ENCODE peak calls at places on chromosomes 16 and 17, in four cellular contexts. One of them, this sample, is unnamed.

GRCh38 chr16:51146256-51146924 is 4.7 kb downstream of the SALL1 start:
- DNase-seq in K562: no peak
- DNase-seq in HepG2: no peak
- DNase-seq in Panc1: no peak
- DNase-seq in this sample: no peak

GRCh38 chr16:55661842-55662479 is 6.2 kb downstream of the SLC6A2 start:
- DNase-seq in K562: no peak
- DNase-seq in Panc1: no peak
- DNase-seq in HepG2: no peak
- DNase-seq in this sample: no peak

GRCh38 chr16:89345663-89346150 is 128.2 kb downstream of the ZNF778 start:
- DNase-seq in K562: no peak
- DNase-seq in Panc1: no peak
- DNase-seq in HepG2: peak; percentile 81
- DNase-seq in this sample: no peak

GRCh38 chr17:41618341-41619161 is 5.8 kb downstream of the KRT17 start:
- DNase-seq in HepG2: no peak
- DNase-seq in K562: no peak
- DNase-seq in Panc1: no peak
- DNase-seq in this sample: no peak

GRCh38 chr17:43956222-43956621 is 2.5 kb upstream of the PYY start:
- DNase-seq in K562: no peak
- DNase-seq in Panc1: no peak
- DNase-seq in HepG2: no peak
- DNase-seq in this sample: no peak

GRCh38 chr17:76643553-76644148 is at the start of gene ST6GALNAC1:
- DNase-seq in K562: peak; percentile 70
- DNase-seq in HepG2: no peak
- DNase-seq in Panc1: no peak
- DNase-seq in this sample: no peak

GRCh38 chr17:16122697-16123434 is 92.5 kb downstream of the NCOR1 start:
- DNase-seq in HepG2: no peak
- DNase-seq in Panc1: no peak
- DNase-seq in K562: no peak
- DNase-seq in this sample: no peak

GRCh38 chr17:66466933-66467367 is 164.5 kb downstream of the PRKCA start:
- DNase-seq in HepG2: peak; percentile 92
- DNase-seq in Panc1: peak; percentile 93
- DNase-seq in K562: peak; percentile 36
- DNase-seq in this sample: peak; percentile 92

GRCh38 chr16:28260193-28260592 is 32.1 kb upstream of the SBK1 start:
- DNase-seq in HepG2: no peak
- DNase-seq in K562: no peak
- DNase-seq in Panc1: no peak
- DNase-seq in this sample: no peak

GRCh38 chr17:69447726-69448125 is 33.2 kb downstream of the MAP2K6 start:
- DNase-seq in Panc1: no peak
- DNase-seq in HepG2: no peak
- DNase-seq in K562: no peak
- DNase-seq in this sample: no peak

GRCh38 chr17:69857412-69857835 is 217.6 kb upstream of the KCNJ16 start:
- DNase-seq in HepG2: no peak
- DNase-seq in K562: peak; percentile 46
- DNase-seq in Panc1: peak; percentile 38
- DNase-seq in this sample: peak; percentile 8

GRCh38 chr17:42647778-42648177 is 11.3 kb upstream of the TUBG2 start:
- DNase-seq in Panc1: no peak
- DNase-seq in HepG2: no peak
- DNase-seq in K562: no peak
- DNase-seq in this sample: no peak

GRCh38 chr16:11497329-11497805 is 89.4 kb downstream of the LITAF start:
- DNase-seq in K562: no peak
- DNase-seq in HepG2: peak; percentile 66
- DNase-seq in Panc1: peak; percentile 70
- DNase-seq in this sample: peak; percentile 85

GRCh38 chr17:55402374-55402773 is 19.3 kb downstream of the MMD start:
- DNase-seq in K562: peak; percentile 20
- DNase-seq in HepG2: no peak
- DNase-seq in Panc1: no peak
- DNase-seq in this sample: peak; percentile 6

DNA sequence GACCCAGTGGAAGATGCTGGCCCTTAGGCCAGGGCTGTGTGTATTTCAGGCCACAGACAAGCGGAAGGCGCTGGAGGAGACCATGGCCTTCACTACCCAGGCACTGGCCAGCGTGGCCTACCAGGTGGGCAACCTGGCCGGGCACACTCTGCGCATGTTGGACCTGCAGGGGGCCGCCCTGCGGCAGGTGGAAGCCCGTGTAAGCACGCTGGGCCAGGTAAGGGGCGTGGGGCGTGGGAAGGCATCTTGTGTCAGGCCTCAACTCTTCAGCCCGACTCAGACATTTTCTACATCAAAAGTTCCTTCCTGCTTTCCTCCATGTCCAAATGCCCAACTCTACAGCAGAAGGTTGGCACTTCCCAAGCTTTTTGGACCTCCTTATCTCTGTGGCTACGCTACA is 6.0 kb downstream of the ABI3 start:
- DNase-seq in K562: no peak
- DNase-seq in HepG2: no peak
- DNase-seq in Panc1: no peak
- DNase-seq in this sample: no peak
- TF ChIP-seq TCF7L2 in K562: no peak
- TF ChIP-seq TCF7L2 in HepG2: no peak
- TF ChIP-seq TCF7L2 in Panc1: no peak
- TF ChIP-seq TCF7L2 in this sample: no peak

GRCh38 chr16:4679854-4680636 is 13.3 kb upstream of the NUDT16L1 start:
- DNase-seq in Panc1: no peak
- DNase-seq in HepG2: no peak
- DNase-seq in K562: no peak
- DNase-seq in this sample: no peak
- TF ChIP-seq TCF7L2 in Panc1: no peak
- TF ChIP-seq TCF7L2 in HepG2: no peak
- TF ChIP-seq TCF7L2 in K562: no peak
- TF ChIP-seq TCF7L2 in this sample: no peak

DNA sequence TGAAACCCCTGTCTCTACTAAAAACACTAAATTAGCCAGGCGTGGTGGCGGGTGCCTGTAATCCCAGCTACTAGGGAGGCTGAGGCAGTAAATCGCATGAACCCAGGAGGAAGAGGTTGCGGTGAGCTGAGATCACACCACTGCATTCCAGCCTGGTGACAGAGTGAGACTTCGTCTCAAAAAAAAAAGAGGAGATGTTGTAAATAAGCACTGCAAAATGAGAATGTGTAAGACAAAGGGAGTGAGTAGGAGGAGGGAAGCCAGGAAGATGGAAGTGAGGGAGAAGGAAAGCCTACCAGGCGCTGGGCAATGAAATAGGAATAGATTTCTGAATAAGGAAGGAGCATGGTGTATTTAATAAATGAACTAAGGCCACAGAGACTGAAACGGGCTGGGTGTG is 8.7 kb upstream of the PRPF8 start:
- DNase-seq in HepG2: no peak
- DNase-seq in Panc1: no peak
- DNase-seq in K562: no peak
- DNase-seq in this sample: no peak
- TF ChIP-seq TCF7L2 in HepG2: no peak
- TF ChIP-seq TCF7L2 in Panc1: no peak
- TF ChIP-seq TCF7L2 in K562: no peak
- TF ChIP-seq TCF7L2 in this sample: no peak

GRCh38 chr16:69105501-69106361 is at the start of gene HAS3:
- DNase-seq in K562: peak; percentile 83
- DNase-seq in HepG2: peak; percentile 34
- DNase-seq in Panc1: peak; percentile 42
- DNase-seq in this sample: peak; percentile 69
- TF ChIP-seq TCF7L2 in K562: no peak
- TF ChIP-seq TCF7L2 in HepG2: no peak
- TF ChIP-seq TCF7L2 in Panc1: no peak
- TF ChIP-seq TCF7L2 in this sample: no peak

GRCh38 chr16:31706925-31707324 is 166.7 kb upstream of the ZNF267 start:
- DNase-seq in HepG2: no peak
- DNase-seq in Panc1: no peak
- DNase-seq in K562: no peak
- DNase-seq in this sample: no peak

GRCh38 chr16:31707743-31708335 is 165.8 kb upstream of the ZNF267 start:
- DNase-seq in HepG2: no peak
- DNase-seq in K562: peak; percentile 5
- DNase-seq in Panc1: no peak
- DNase-seq in this sample: no peak

GRCh38 chr16:31709181-31709580 is 164.4 kb upstream of the ZNF267 start:
- DNase-seq in Panc1: no peak
- DNase-seq in HepG2: no peak
- DNase-seq in K562: peak; percentile 5
- DNase-seq in this sample: no peak

GRCh38 chr16:31710134-31710533 is 163.5 kb upstream of the ZNF267 start:
- DNase-seq in Panc1: no peak
- DNase-seq in K562: no peak
- DNase-seq in HepG2: no peak
- DNase-seq in this sample: no peak

DNA sequence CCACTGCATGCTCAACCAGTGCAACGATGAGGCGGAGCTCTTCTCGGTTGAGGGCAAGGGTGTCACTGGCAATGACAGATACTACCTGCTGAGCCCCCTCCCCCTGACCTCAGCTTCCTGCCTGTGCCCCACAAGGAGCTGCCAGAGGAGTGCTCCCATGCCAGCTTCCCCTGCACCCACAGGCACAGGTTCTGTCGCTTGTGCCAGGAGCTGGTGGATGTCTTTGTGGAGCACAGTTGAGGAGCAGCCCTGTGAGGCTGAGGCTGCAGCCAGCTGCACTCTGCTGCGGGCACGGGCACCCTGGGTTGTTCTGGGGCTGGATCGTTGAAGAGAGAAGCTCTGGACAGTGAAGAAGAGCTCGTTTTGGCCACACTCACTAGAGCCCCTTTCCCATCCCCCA is 165.3 kb upstream of the ZNF267 start:
- DNase-seq in HepG2: no peak
- DNase-seq in K562: peak; percentile 2
- DNase-seq in Panc1: no peak
- DNase-seq in this sample: no peak
- TF ChIP-seq TCF7L2 in HepG2: no peak
- TF ChIP-seq TCF7L2 in K562: no peak
- TF ChIP-seq TCF7L2 in Panc1: no peak
- TF ChIP-seq TCF7L2 in this sample: no peak

GRCh38 chr17:27754549-27754948 is 45.8 kb downstream of the NOS2 start:
- DNase-seq in HepG2: no peak
- DNase-seq in Panc1: no peak
- DNase-seq in K562: no peak
- DNase-seq in this sample: no peak
- TF ChIP-seq TCF7L2 in HepG2: no peak
- TF ChIP-seq TCF7L2 in Panc1: no peak
- TF ChIP-seq TCF7L2 in K562: no peak
- TF ChIP-seq TCF7L2 in this sample: no peak

DNA sequence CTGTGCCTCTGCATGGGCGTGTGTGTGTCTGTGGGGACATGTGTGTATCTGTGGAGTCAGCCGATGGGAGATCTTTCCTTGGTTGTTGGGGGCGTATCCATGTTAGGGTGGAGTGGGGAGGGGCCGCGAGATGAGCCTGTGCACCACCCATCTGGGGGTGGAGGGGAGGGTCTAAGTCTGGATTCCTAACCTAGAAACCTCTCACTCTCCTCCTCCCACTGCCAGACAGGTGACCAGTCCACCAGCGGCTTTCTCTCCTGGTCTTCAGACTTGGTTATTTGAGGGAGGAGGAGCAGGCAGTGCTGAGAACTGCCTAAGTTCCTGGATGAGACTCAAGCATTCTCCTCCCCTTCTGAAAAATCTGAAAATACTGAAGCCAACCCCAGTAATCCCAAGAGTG is 881 bp upstream of the NEUROD2 start:
- DNase-seq in HepG2: no peak
- DNase-seq in Panc1: no peak
- DNase-seq in K562: peak; percentile 55
- DNase-seq in this sample: no peak
- TF ChIP-seq TCF7L2 in HepG2: no peak
- TF ChIP-seq TCF7L2 in Panc1: no peak
- TF ChIP-seq TCF7L2 in K562: no peak
- TF ChIP-seq TCF7L2 in this sample: no peak

DNA sequence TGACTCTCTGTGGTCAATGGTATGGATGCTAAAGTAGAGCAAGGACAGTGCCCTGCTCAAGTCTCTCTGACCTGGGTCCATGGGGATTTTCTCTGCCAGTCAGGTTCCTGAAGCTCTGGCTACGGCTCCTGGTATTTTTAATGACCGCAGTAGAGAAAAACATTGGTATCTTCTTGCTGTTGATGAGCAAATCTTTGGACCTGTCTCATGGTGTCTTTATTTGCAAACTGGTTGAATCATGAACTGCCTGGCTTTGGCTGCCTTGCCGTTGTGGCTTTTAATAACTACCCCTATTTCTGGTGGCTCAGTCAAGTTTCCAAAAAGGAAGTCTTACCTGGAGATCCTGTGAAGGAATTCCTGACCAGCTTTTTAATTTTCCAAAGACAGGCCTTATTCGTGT is 8.7 kb downstream of the FAM234A start:
- DNase-seq in K562: no peak
- DNase-seq in Panc1: no peak
- DNase-seq in HepG2: no peak
- DNase-seq in this sample: no peak
- TF ChIP-seq TCF7L2 in K562: no peak
- TF ChIP-seq TCF7L2 in Panc1: no peak
- TF ChIP-seq TCF7L2 in HepG2: no peak
- TF ChIP-seq TCF7L2 in this sample: no peak

DNA sequence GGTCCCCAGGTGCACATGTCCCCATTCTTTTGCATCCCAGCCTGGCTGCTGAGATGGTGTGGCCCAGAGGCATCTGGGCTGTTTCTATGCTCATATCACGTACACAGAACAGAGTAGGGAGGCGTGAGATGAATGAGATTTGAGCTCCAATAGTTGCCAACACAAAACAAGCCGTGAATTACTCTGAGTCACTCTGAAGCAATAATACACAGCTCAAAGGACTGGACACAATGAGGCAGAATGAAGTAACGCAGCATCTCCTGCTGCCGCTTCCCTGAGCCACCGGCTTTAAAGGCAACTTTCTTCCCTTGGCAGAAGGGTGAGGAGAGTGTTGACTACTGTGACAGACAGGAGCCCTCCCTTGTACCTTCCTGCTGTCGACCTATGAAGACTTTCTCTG is 33.9 kb upstream of the CLEC18B start:
- DNase-seq in HepG2: peak; percentile 27
- DNase-seq in K562: no peak
- DNase-seq in Panc1: no peak
- DNase-seq in this sample: no peak
- TF ChIP-seq TCF7L2 in HepG2: no peak
- TF ChIP-seq TCF7L2 in K562: no peak
- TF ChIP-seq TCF7L2 in Panc1: no peak
- TF ChIP-seq TCF7L2 in this sample: no peak